ENCODE peak calls at places on chromosome 11, in eight cellular contexts. One of them, this sample, is unnamed.

GRCh38 chr11:110763249-110764011 is 51.2 kb upstream of the ARHGAP20 start:
- DNase-seq in COR-L47: peak
- DNase-seq in caudate nucleus: no peak
- DNase-seq in activated gamma-delta T cell treated with anti-CD3 and anti-CD28 coated beads, Interleukin-2, amount 50 U/mL, for 16 hours: no peak
- DNase-seq in Caki2: peak
- DNase-seq in neural crest cell: no peak
- DNase-seq in EH: peak
- DNase-seq in lower lobe of right lung: no peak
- DNase-seq in this sample: no peak

GRCh38 chr11:60658409-60658808 is 41.0 kb upstream of the MS4A8 start:
- DNase-seq in COR-L47: peak
- DNase-seq in caudate nucleus: no peak
- DNase-seq in activated gamma-delta T cell treated with anti-CD3 and anti-CD28 coated beads, Interleukin-2, amount 50 U/mL, for 16 hours: no peak
- DNase-seq in Caki2: no peak
- DNase-seq in neural crest cell: no peak
- DNase-seq in EH: no peak
- DNase-seq in lower lobe of right lung: no peak
- DNase-seq in this sample: no peak

GRCh38 chr11:27611946-27612455 is 88.3 kb downstream of the BDNF start:
- DNase-seq in COR-L47: no peak
- DNase-seq in caudate nucleus: no peak
- DNase-seq in activated gamma-delta T cell treated with anti-CD3 and anti-CD28 coated beads, Interleukin-2, amount 50 U/mL, for 16 hours: no peak
- DNase-seq in Caki2: no peak
- DNase-seq in neural crest cell: no peak
- DNase-seq in EH: peak
- DNase-seq in lower lobe of right lung: no peak
- DNase-seq in this sample: no peak

GRCh38 chr11:73414977-73415492 is 38.8 kb downstream of the RELT start:
- DNase-seq in COR-L47: no peak
- DNase-seq in caudate nucleus: no peak
- DNase-seq in activated gamma-delta T cell treated with anti-CD3 and anti-CD28 coated beads, Interleukin-2, amount 50 U/mL, for 16 hours: no peak
- DNase-seq in Caki2: no peak
- DNase-seq in neural crest cell: no peak
- DNase-seq in EH: peak
- DNase-seq in lower lobe of right lung: no peak
- DNase-seq in this sample: no peak

GRCh38 chr11:46658259-46658658 is 40.9 kb downstream of the ATG13 start:
- DNase-seq in COR-L47: no peak
- DNase-seq in caudate nucleus: no peak
- DNase-seq in activated gamma-delta T cell treated with anti-CD3 and anti-CD28 coated beads, Interleukin-2, amount 50 U/mL, for 16 hours: no peak
- DNase-seq in Caki2: no peak
- DNase-seq in neural crest cell: no peak
- DNase-seq in EH: peak
- DNase-seq in lower lobe of right lung: no peak
- DNase-seq in this sample: no peak

GRCh38 chr11:65440831-65441499 is 18.4 kb downstream of the NEAT1 start:
- DNase-seq in COR-L47: no peak
- DNase-seq in caudate nucleus: no peak
- DNase-seq in activated gamma-delta T cell treated with anti-CD3 and anti-CD28 coated beads, Interleukin-2, amount 50 U/mL, for 16 hours: no peak
- DNase-seq in Caki2: peak
- DNase-seq in neural crest cell: no peak
- DNase-seq in EH: peak
- DNase-seq in lower lobe of right lung: no peak
- DNase-seq in this sample: no peak

GRCh38 chr11:86941077-86941870 is 13.9 kb downstream of the FZD4 start:
- DNase-seq in COR-L47: no peak
- DNase-seq in caudate nucleus: no peak
- DNase-seq in activated gamma-delta T cell treated with anti-CD3 and anti-CD28 coated beads, Interleukin-2, amount 50 U/mL, for 16 hours: no peak
- DNase-seq in Caki2: no peak
- DNase-seq in neural crest cell: no peak
- DNase-seq in EH: no peak
- DNase-seq in lower lobe of right lung: no peak
- DNase-seq in this sample: no peak

GRCh38 chr11:17822021-17822781 is 87.6 kb downstream of the KCNC1 start:
- DNase-seq in COR-L47: no peak
- DNase-seq in caudate nucleus: no peak
- DNase-seq in activated gamma-delta T cell treated with anti-CD3 and anti-CD28 coated beads, Interleukin-2, amount 50 U/mL, for 16 hours: no peak
- DNase-seq in Caki2: no peak
- DNase-seq in neural crest cell: no peak
- DNase-seq in EH: peak
- DNase-seq in lower lobe of right lung: no peak
- DNase-seq in this sample: no peak

GRCh38 chr11:123546515-123546914 is 107.9 kb downstream of the SCN3B start:
- DNase-seq in COR-L47: no peak
- DNase-seq in caudate nucleus: no peak
- DNase-seq in activated gamma-delta T cell treated with anti-CD3 and anti-CD28 coated beads, Interleukin-2, amount 50 U/mL, for 16 hours: no peak
- DNase-seq in Caki2: no peak
- DNase-seq in neural crest cell: no peak
- DNase-seq in EH: peak
- DNase-seq in lower lobe of right lung: no peak
- DNase-seq in this sample: no peak

GRCh38 chr11:90803781-90804180 is 580.9 kb upstream of the CHORDC1 start:
- DNase-seq in COR-L47: no peak
- DNase-seq in caudate nucleus: no peak
- DNase-seq in activated gamma-delta T cell treated with anti-CD3 and anti-CD28 coated beads, Interleukin-2, amount 50 U/mL, for 16 hours: no peak
- DNase-seq in Caki2: no peak
- DNase-seq in neural crest cell: no peak
- DNase-seq in EH: no peak
- DNase-seq in lower lobe of right lung: no peak
- DNase-seq in this sample: no peak

GRCh38 chr11:119187123-119187892 is 2.0 kb downstream of the NHERF4 start:
- DNase-seq in COR-L47: no peak
- DNase-seq in caudate nucleus: no peak
- DNase-seq in activated gamma-delta T cell treated with anti-CD3 and anti-CD28 coated beads, Interleukin-2, amount 50 U/mL, for 16 hours: no peak
- DNase-seq in Caki2: no peak
- DNase-seq in neural crest cell: no peak
- DNase-seq in EH: no peak
- DNase-seq in lower lobe of right lung: peak
- DNase-seq in this sample: no peak

GRCh38 chr11:66846671-66847091 is 3.4 kb downstream of the RCE1 start:
- DNase-seq in COR-L47: no peak
- DNase-seq in caudate nucleus: no peak
- DNase-seq in activated gamma-delta T cell treated with anti-CD3 and anti-CD28 coated beads, Interleukin-2, amount 50 U/mL, for 16 hours: no peak
- DNase-seq in Caki2: no peak
- DNase-seq in neural crest cell: no peak
- DNase-seq in EH: no peak
- DNase-seq in lower lobe of right lung: no peak
- DNase-seq in this sample: no peak

GRCh38 chr11:102390667-102391449 is 43.8 kb downstream of the BIRC2 start:
- DNase-seq in COR-L47: peak
- DNase-seq in caudate nucleus: peak
- DNase-seq in activated gamma-delta T cell treated with anti-CD3 and anti-CD28 coated beads, Interleukin-2, amount 50 U/mL, for 16 hours: peak
- DNase-seq in Caki2: peak
- DNase-seq in neural crest cell: peak
- DNase-seq in EH: peak
- DNase-seq in lower lobe of right lung: peak
- DNase-seq in this sample: peak

GRCh38 chr11:117520201-117520600 is 192.5 kb downstream of the CEP164 start:
- DNase-seq in COR-L47: no peak
- DNase-seq in caudate nucleus: no peak
- DNase-seq in activated gamma-delta T cell treated with anti-CD3 and anti-CD28 coated beads, Interleukin-2, amount 50 U/mL, for 16 hours: no peak
- DNase-seq in Caki2: peak
- DNase-seq in neural crest cell: no peak
- DNase-seq in EH: peak
- DNase-seq in lower lobe of right lung: no peak
- DNase-seq in this sample: no peak

GRCh38 chr11:93903989-93904388 is 53.6 kb upstream of the VSTM5 start:
- DNase-seq in COR-L47: peak
- DNase-seq in caudate nucleus: no peak
- DNase-seq in activated gamma-delta T cell treated with anti-CD3 and anti-CD28 coated beads, Interleukin-2, amount 50 U/mL, for 16 hours: no peak
- DNase-seq in Caki2: no peak
- DNase-seq in neural crest cell: no peak
- DNase-seq in EH: no peak
- DNase-seq in lower lobe of right lung: no peak
- DNase-seq in this sample: no peak

GRCh38 chr11:131354251-131354701 is 16.1 kb upstream of the NTM start:
- DNase-seq in COR-L47: no peak
- DNase-seq in caudate nucleus: no peak
- DNase-seq in activated gamma-delta T cell treated with anti-CD3 and anti-CD28 coated beads, Interleukin-2, amount 50 U/mL, for 16 hours: no peak
- DNase-seq in Caki2: no peak
- DNase-seq in neural crest cell: peak
- DNase-seq in EH: no peak
- DNase-seq in lower lobe of right lung: no peak
- DNase-seq in this sample: no peak

GRCh38 chr11:57834852-57835251 is 73.2 kb downstream of the CTNND1 start:
- DNase-seq in COR-L47: no peak
- DNase-seq in caudate nucleus: no peak
- DNase-seq in activated gamma-delta T cell treated with anti-CD3 and anti-CD28 coated beads, Interleukin-2, amount 50 U/mL, for 16 hours: no peak
- DNase-seq in Caki2: no peak
- DNase-seq in neural crest cell: no peak
- DNase-seq in EH: no peak
- DNase-seq in lower lobe of right lung: no peak
- DNase-seq in this sample: no peak

GRCh38 chr11:57073121-57073520 is 84.4 kb downstream of the OR5AK2 start:
- DNase-seq in COR-L47: no peak
- DNase-seq in caudate nucleus: no peak
- DNase-seq in activated gamma-delta T cell treated with anti-CD3 and anti-CD28 coated beads, Interleukin-2, amount 50 U/mL, for 16 hours: no peak
- DNase-seq in Caki2: no peak
- DNase-seq in neural crest cell: no peak
- DNase-seq in EH: peak
- DNase-seq in lower lobe of right lung: no peak
- DNase-seq in this sample: no peak

GRCh38 chr11:85685820-85686459 is at the start of gene CCDC89:
- DNase-seq in COR-L47: peak
- DNase-seq in caudate nucleus: peak
- DNase-seq in activated gamma-delta T cell treated with anti-CD3 and anti-CD28 coated beads, Interleukin-2, amount 50 U/mL, for 16 hours: no peak
- DNase-seq in Caki2: peak
- DNase-seq in neural crest cell: no peak
- DNase-seq in EH: peak
- DNase-seq in lower lobe of right lung: peak
- DNase-seq in this sample: peak

GRCh38 chr11:10514210-10514609 is 26.8 kb downstream of the RNF141 start:
- DNase-seq in COR-L47: peak
- DNase-seq in caudate nucleus: no peak
- DNase-seq in activated gamma-delta T cell treated with anti-CD3 and anti-CD28 coated beads, Interleukin-2, amount 50 U/mL, for 16 hours: no peak
- DNase-seq in Caki2: no peak
- DNase-seq in neural crest cell: no peak
- DNase-seq in EH: peak
- DNase-seq in lower lobe of right lung: no peak
- DNase-seq in this sample: no peak

GRCh38 chr11:76152086-76152658 is 54.1 kb downstream of the WNT11 start:
- DNase-seq in COR-L47: no peak
- DNase-seq in caudate nucleus: peak
- DNase-seq in activated gamma-delta T cell treated with anti-CD3 and anti-CD28 coated beads, Interleukin-2, amount 50 U/mL, for 16 hours: peak
- DNase-seq in Caki2: peak
- DNase-seq in neural crest cell: peak
- DNase-seq in EH: peak
- DNase-seq in lower lobe of right lung: peak
- DNase-seq in this sample: no peak

GRCh38 chr11:122984186-122985011 is 2.8 kb upstream of the BSX start:
- DNase-seq in COR-L47: peak
- DNase-seq in caudate nucleus: no peak
- DNase-seq in activated gamma-delta T cell treated with anti-CD3 and anti-CD28 coated beads, Interleukin-2, amount 50 U/mL, for 16 hours: no peak
- DNase-seq in Caki2: no peak
- DNase-seq in neural crest cell: no peak
- DNase-seq in EH: peak
- DNase-seq in lower lobe of right lung: no peak
- DNase-seq in this sample: no peak

GRCh38 chr11:86687083-86687799 is 14.8 kb upstream of the ME3 start:
- DNase-seq in COR-L47: no peak
- DNase-seq in caudate nucleus: no peak
- DNase-seq in activated gamma-delta T cell treated with anti-CD3 and anti-CD28 coated beads, Interleukin-2, amount 50 U/mL, for 16 hours: no peak
- DNase-seq in Caki2: no peak
- DNase-seq in neural crest cell: no peak
- DNase-seq in EH: no peak
- DNase-seq in lower lobe of right lung: no peak
- DNase-seq in this sample: no peak

GRCh38 chr11:12509371-12509770 is 132.0 kb downstream of the PARVA start:
- DNase-seq in COR-L47: no peak
- DNase-seq in caudate nucleus: no peak
- DNase-seq in activated gamma-delta T cell treated with anti-CD3 and anti-CD28 coated beads, Interleukin-2, amount 50 U/mL, for 16 hours: no peak
- DNase-seq in Caki2: no peak
- DNase-seq in neural crest cell: no peak
- DNase-seq in EH: no peak
- DNase-seq in lower lobe of right lung: no peak
- DNase-seq in this sample: no peak

GRCh38 chr11:12994476-12994875 is 14.6 kb upstream of the RASSF10 start:
- DNase-seq in COR-L47: no peak
- DNase-seq in caudate nucleus: no peak
- DNase-seq in activated gamma-delta T cell treated with anti-CD3 and anti-CD28 coated beads, Interleukin-2, amount 50 U/mL, for 16 hours: no peak
- DNase-seq in Caki2: no peak
- DNase-seq in neural crest cell: no peak
- DNase-seq in EH: no peak
- DNase-seq in lower lobe of right lung: no peak
- DNase-seq in this sample: no peak

GRCh38 chr11:46529086-46529905 is 64.5 kb downstream of the AMBRA1 start:
- DNase-seq in COR-L47: peak
- DNase-seq in caudate nucleus: no peak
- DNase-seq in activated gamma-delta T cell treated with anti-CD3 and anti-CD28 coated beads, Interleukin-2, amount 50 U/mL, for 16 hours: peak
- DNase-seq in Caki2: peak
- DNase-seq in neural crest cell: peak
- DNase-seq in EH: peak
- DNase-seq in lower lobe of right lung: peak
- DNase-seq in this sample: peak

GRCh38 chr11:66337103-66337899 is 1.1 kb upstream of the RIN1 start:
- DNase-seq in COR-L47: no peak
- DNase-seq in caudate nucleus: no peak
- DNase-seq in activated gamma-delta T cell treated with anti-CD3 and anti-CD28 coated beads, Interleukin-2, amount 50 U/mL, for 16 hours: no peak
- DNase-seq in Caki2: no peak
- DNase-seq in neural crest cell: no peak
- DNase-seq in EH: peak
- DNase-seq in lower lobe of right lung: peak
- DNase-seq in this sample: no peak

GRCh38 chr11:112637046-112637445 is 324.2 kb upstream of the NCAM1 start:
- DNase-seq in COR-L47: no peak
- DNase-seq in caudate nucleus: peak
- DNase-seq in activated gamma-delta T cell treated with anti-CD3 and anti-CD28 coated beads, Interleukin-2, amount 50 U/mL, for 16 hours: no peak
- DNase-seq in Caki2: no peak
- DNase-seq in neural crest cell: no peak
- DNase-seq in EH: no peak
- DNase-seq in lower lobe of right lung: no peak
- DNase-seq in this sample: peak

GRCh38 chr11:82384308-82384707 is 349.4 kb downstream of the FAM181B start:
- DNase-seq in COR-L47: no peak
- DNase-seq in caudate nucleus: no peak
- DNase-seq in activated gamma-delta T cell treated with anti-CD3 and anti-CD28 coated beads, Interleukin-2, amount 50 U/mL, for 16 hours: no peak
- DNase-seq in Caki2: no peak
- DNase-seq in neural crest cell: no peak
- DNase-seq in EH: no peak
- DNase-seq in lower lobe of right lung: no peak
- DNase-seq in this sample: no peak

GRCh38 chr11:83895516-83895915 is 609.3 kb upstream of the CCDC90B start:
- DNase-seq in COR-L47: no peak
- DNase-seq in caudate nucleus: no peak
- DNase-seq in activated gamma-delta T cell treated with anti-CD3 and anti-CD28 coated beads, Interleukin-2, amount 50 U/mL, for 16 hours: no peak
- DNase-seq in Caki2: no peak
- DNase-seq in neural crest cell: no peak
- DNase-seq in EH: no peak
- DNase-seq in lower lobe of right lung: no peak
- DNase-seq in this sample: no peak

GRCh38 chr11:65870706-65871681 is 1.6 kb downstream of the EFEMP2 start:
- DNase-seq in COR-L47: peak
- DNase-seq in caudate nucleus: no peak
- DNase-seq in activated gamma-delta T cell treated with anti-CD3 and anti-CD28 coated beads, Interleukin-2, amount 50 U/mL, for 16 hours: no peak
- DNase-seq in Caki2: no peak
- DNase-seq in neural crest cell: no peak
- DNase-seq in EH: peak
- DNase-seq in lower lobe of right lung: peak
- DNase-seq in this sample: peak

GRCh38 chr11:78313181-78313788 is 104.3 kb downstream of the GAB2 start:
- DNase-seq in COR-L47: peak
- DNase-seq in caudate nucleus: peak
- DNase-seq in activated gamma-delta T cell treated with anti-CD3 and anti-CD28 coated beads, Interleukin-2, amount 50 U/mL, for 16 hours: no peak
- DNase-seq in Caki2: peak
- DNase-seq in neural crest cell: no peak
- DNase-seq in EH: peak
- DNase-seq in lower lobe of right lung: no peak
- DNase-seq in this sample: no peak

GRCh38 chr11:12857572-12857971 is 151.5 kb upstream of the RASSF10 start:
- DNase-seq in COR-L47: no peak
- DNase-seq in caudate nucleus: no peak
- DNase-seq in activated gamma-delta T cell treated with anti-CD3 and anti-CD28 coated beads, Interleukin-2, amount 50 U/mL, for 16 hours: no peak
- DNase-seq in Caki2: no peak
- DNase-seq in neural crest cell: no peak
- DNase-seq in EH: no peak
- DNase-seq in lower lobe of right lung: no peak
- DNase-seq in this sample: no peak

GRCh38 chr11:74896311-74896710 is 52.6 kb downstream of the XRRA1 start:
- DNase-seq in COR-L47: no peak
- DNase-seq in caudate nucleus: no peak
- DNase-seq in activated gamma-delta T cell treated with anti-CD3 and anti-CD28 coated beads, Interleukin-2, amount 50 U/mL, for 16 hours: no peak
- DNase-seq in Caki2: no peak
- DNase-seq in neural crest cell: no peak
- DNase-seq in EH: no peak
- DNase-seq in lower lobe of right lung: no peak
- DNase-seq in this sample: no peak

This sample was measured in BE2C.